ENCODE peak calls at places on chromosomes 1 and 21, in six cellular contexts. L is thoracic aorta; H is HFF-Myc; D is GM13977; M is CD8-positive, alpha-beta T cell; Z is nephron progenitor cell. I is an unnamed sample.

GRCh38 chr1:217528271-217528670 is 102.6 kb downstream of the GPATCH2 start:
- DNase-seq in L (no peak), H (no peak), D (no peak), M (no peak), Z (no peak), I (no peak)

GRCh38 chr1:21539933-21540332 is 30.7 kb downstream of the ALPL start:
- DNase-seq in L (no peak), H (no peak), D (no peak), M (no peak), Z (peak), I (no peak)

GRCh38 chr1:2556277-2557145 is at the start of gene TNFRSF14:
- DNase-seq in L (no peak), H (no peak), D (peak), M (peak), Z (no peak), I (peak)

GRCh38 chr1:247330548-247331171 is 1.0 kb downstream of the ZNF496 start:
- DNase-seq in L (no peak), H (no peak), D (no peak), M (no peak), Z (no peak), I (no peak)

GRCh38 chr1:154698320-154699096 is 90.5 kb upstream of the ADAR start:
- DNase-seq in L (no peak), H (no peak), D (no peak), M (no peak), Z (no peak), I (no peak)

GRCh38 chr1:91013302-91013701 is 8.5 kb downstream of the ZNF644 start:
- DNase-seq in L (no peak), H (no peak), D (no peak), M (no peak), Z (no peak), I (no peak)

GRCh38 chr1:32876341-32877210 is 5.9 kb upstream of the FNDC5 start:
- DNase-seq in L (no peak), H (no peak), D (peak), M (peak), Z (peak), I (peak)

GRCh38 chr1:183604048-183604808 is 14.0 kb upstream of the NCF2 start:
- DNase-seq in L (no peak), H (peak), D (peak), M (no peak), Z (no peak), I (peak)

GRCh38 chr1:101388904-101389546 is 152.2 kb downstream of the S1PR1 start:
- DNase-seq in L (no peak), H (no peak), D (peak), M (no peak), Z (no peak), I (peak)

GRCh38 chr1:23168079-23168461 is 586 bp downstream of the LUZP1 start:
- DNase-seq in L (no peak), H (no peak), D (peak), M (peak), Z (no peak), I (peak)

GRCh38 chr1:94531664-94532063 is 9.9 kb downstream of the F3 start:
- DNase-seq in L (no peak), H (no peak), D (no peak), M (no peak), Z (no peak), I (no peak)

GRCh38 chr1:230831706-230832105 is 36.6 kb downstream of the C1orf198 start:
- DNase-seq in L (no peak), H (no peak), D (no peak), M (no peak), Z (no peak), I (no peak)

GRCh38 chr1:46341222-46342083 is 846 bp downstream of the NSUN4 start:
- DNase-seq in L (no peak), H (no peak), D (no peak), M (no peak), Z (peak), I (no peak)

GRCh38 chr1:46343705-46344104 is 3.1 kb downstream of the NSUN4 start:
- DNase-seq in L (no peak), H (no peak), D (no peak), M (no peak), Z (no peak), I (no peak)

GRCh38 chr1:46343351-46343695 is 2.7 kb downstream of the NSUN4 start:
- DNase-seq in L (no peak), H (no peak), D (no peak), M (no peak), Z (no peak), I (no peak)

GRCh38 chr1:46342677-46343350 is 2.2 kb downstream of the NSUN4 start:
- DNase-seq in L (no peak), H (no peak), D (no peak), M (no peak), Z (no peak), I (no peak)

GRCh38 chr1:46342084-46342656 is 1.6 kb downstream of the NSUN4 start:
- DNase-seq in L (no peak), H (no peak), D (peak), M (no peak), Z (peak), I (peak)
- TF ChIP-seq CTCF in L (peak), H (peak), D (peak), M (no peak), Z (peak), I (peak)

GRCh38 chr1:227240983-227241382 is 77.3 kb downstream of the CDC42BPA start:
- DNase-seq in L (no peak), H (no peak), D (no peak), M (no peak), Z (no peak), I (no peak)

DNA sequence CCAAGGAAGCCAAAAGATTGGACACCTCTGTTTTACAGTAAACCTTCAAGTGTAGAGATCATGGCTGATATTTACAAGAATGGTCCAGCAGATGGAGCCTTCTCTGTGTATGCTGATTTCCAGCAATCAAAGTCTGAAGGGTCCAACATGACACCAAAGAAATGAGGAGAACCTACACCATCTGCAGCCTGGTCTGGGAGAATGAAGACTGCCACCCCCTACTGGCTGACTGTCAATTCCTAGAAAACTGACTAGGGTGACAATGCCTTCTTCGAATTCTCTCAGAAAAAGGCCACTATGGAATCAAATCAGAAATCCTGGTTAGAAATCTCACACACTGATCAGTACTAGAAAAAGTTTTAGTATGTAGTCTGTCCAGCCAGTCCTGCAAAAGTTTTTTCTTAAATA is 83.3 kb downstream of the CDC42BPA start:
- DNase-seq in L (no peak), H (peak), D (peak), M (no peak), Z (no peak), I (peak)
- TF ChIP-seq CTCF in L (peak), H (peak), D (peak), M (no peak), Z (peak), I (peak)

DNA sequence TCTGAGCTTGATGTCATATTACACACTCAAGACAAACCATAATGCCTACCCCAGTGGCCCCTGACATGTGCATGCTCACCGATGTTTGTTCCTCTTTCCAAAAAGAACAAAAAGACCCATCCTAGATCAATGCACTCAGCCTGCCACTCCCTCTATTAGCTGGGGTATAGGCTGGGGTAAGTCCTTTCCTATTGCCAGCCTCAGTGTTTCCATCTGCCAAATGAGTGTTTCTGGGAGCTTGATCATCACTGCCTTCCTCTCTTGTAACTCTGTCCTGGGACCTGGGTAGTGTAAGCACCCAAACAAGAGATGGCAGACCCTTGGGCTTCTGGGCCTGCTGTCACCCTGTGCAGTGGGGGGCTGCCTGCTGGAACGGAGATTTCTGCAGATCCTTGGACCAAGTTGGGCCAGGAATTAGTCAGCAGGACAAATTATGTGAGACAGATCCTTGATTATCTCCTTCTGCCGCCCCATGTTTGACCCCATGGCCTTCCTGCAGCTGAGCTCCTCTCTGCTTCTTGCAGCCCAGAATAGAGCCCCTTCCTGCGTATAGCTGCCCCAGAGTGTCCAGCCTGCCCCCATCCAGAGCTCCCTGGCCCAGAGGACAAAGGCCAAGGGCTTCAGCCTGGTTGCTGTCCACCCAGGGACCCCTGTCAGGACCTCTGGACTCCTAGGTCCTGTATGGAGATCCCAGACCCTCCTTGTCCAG is 31.5 kb upstream of the LRP8 start:
- DNase-seq in L (no peak), H (no peak), D (no peak), M (no peak), Z (no peak), I (no peak)
- TF ChIP-seq CTCF in L (no peak), H (no peak), D (no peak), M (no peak), Z (no peak), I (no peak)

GRCh38 chr1:8646996-8647395 is 170.4 kb downstream of the RERE start:
- DNase-seq in L (no peak), H (no peak), D (no peak), M (no peak), Z (no peak), I (no peak)
- TF ChIP-seq CTCF in L (no peak), H (no peak), D (no peak), M (no peak), Z (no peak), I (no peak)

GRCh38 chr21:38696617-38697016 is 109.1 kb upstream of the ETS2 start:
- DNase-seq in L (no peak), H (no peak), D (no peak), M (no peak), Z (no peak), I (no peak)
- TF ChIP-seq CTCF in L (no peak), H (no peak), D (no peak), M (no peak), Z (no peak), I (no peak)

GRCh38 chr1:17723684-17724083 is 31.4 kb upstream of the ACTL8 start:
- DNase-seq in L (no peak), H (no peak), D (no peak), M (no peak), Z (no peak), I (no peak)
- TF ChIP-seq CTCF in L (no peak), H (peak), D (no peak), M (no peak), Z (no peak), I (no peak)

DNA sequence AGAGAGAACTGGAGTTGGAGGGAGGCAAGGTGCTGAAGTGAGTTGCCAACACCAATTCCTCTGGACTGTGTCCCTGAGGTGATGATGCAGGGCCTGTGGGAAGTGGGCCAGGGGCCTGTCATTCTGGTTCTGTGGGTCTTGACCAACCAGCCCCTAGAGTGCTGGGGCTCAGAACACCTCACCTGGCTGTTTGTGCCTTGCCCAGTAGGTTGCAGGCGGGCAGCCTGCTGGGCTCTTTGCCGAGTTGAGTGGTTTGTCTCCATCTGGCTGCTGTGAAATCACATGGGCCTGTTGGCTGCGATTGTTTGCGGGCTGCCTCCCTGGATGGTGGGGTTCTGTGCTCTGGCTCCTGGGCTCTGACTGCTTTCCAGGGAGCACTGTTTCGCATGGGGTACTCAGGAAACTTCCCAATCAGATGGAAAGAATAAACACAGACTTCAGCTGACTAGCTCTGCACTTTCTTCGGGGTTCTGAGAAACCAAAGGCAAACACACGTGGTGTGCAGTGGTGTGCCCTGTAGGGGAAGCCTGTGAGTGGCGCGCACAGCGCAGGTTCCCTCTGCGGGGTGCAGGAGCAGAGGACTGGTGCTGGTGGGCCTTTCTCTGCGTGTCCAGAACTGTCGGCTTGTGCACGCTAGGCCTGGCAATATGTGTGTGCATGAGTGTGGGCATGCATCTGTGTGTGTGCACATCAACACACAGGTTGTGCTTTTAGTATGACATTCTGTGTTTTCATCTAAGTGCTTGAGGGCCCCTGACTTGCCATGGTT is 95.1 kb downstream of the RHOU start:
- DNase-seq in L (no peak), H (no peak), D (no peak), M (no peak), Z (no peak), I (no peak)
- TF ChIP-seq CTCF in L (no peak), H (no peak), D (no peak), M (no peak), Z (no peak), I (no peak)

GRCh38 chr1:92298213-92298572 is 594 bp downstream of the GLMN start:
- DNase-seq in L (no peak), H (no peak), D (no peak), M (no peak), Z (no peak), I (no peak)
- TF ChIP-seq CTCF in L (no peak), H (no peak), D (no peak), M (peak), Z (peak), I (no peak)

GRCh38 chr21:42079939-42080787 is 9.0 kb downstream of the UMODL1 start:
- DNase-seq in L (no peak), H (no peak), D (no peak), M (no peak), Z (no peak), I (no peak)
- TF ChIP-seq CTCF in L (no peak), H (no peak), D (no peak), M (no peak), Z (no peak), I (no peak)

GRCh38 chr1:42736152-42736551 is 3.9 kb downstream of the CLDN19 start:
- DNase-seq in L (no peak), H (no peak), D (no peak), M (no peak), Z (no peak), I (no peak)
- TF ChIP-seq CTCF in L (no peak), H (peak), D (peak), M (no peak), Z (no peak), I (peak)

I was measured in GM10248.